ENCODE peak calls at places on chromosomes 3 and 15, in five cellular contexts. One of them, this sample, is unnamed.

GRCh38 chr15:78201281-78202190 is 32.8 kb downstream of the ACSBG1 start:
- DNase-seq in kidney: no peak
- DNase-seq in GM18507: no peak
- DNase-seq in iris pigment epithelial cell: no peak
- DNase-seq in CD8-positive, alpha-beta memory T cell: no peak
- DNase-seq in this sample: no peak

GRCh38 chr3:123546133-123546755 is 38.6 kb downstream of the HACD2 start:
- DNase-seq in iris pigment epithelial cell: peak; percentile 86
- DNase-seq in kidney: no peak
- DNase-seq in GM18507: no peak
- DNase-seq in CD8-positive, alpha-beta memory T cell: no peak
- DNase-seq in this sample: no peak

GRCh38 chr3:277873-278272 is 81.3 kb downstream of the CHL1 start:
- DNase-seq in kidney: no peak
- DNase-seq in CD8-positive, alpha-beta memory T cell: no peak
- DNase-seq in GM18507: no peak
- DNase-seq in iris pigment epithelial cell: no peak
- DNase-seq in this sample: no peak

GRCh38 chr3:60309539-60310268 is 941.5 kb downstream of the FHIT start:
- DNase-seq in GM18507: no peak
- DNase-seq in iris pigment epithelial cell: no peak
- DNase-seq in CD8-positive, alpha-beta memory T cell: no peak
- DNase-seq in kidney: no peak
- DNase-seq in this sample: no peak

GRCh38 chr3:128801779-128802369 is 75.9 kb downstream of the RAB7A start:
- DNase-seq in GM18507: no peak
- DNase-seq in iris pigment epithelial cell: no peak
- DNase-seq in kidney: no peak
- DNase-seq in CD8-positive, alpha-beta memory T cell: no peak
- DNase-seq in this sample: no peak

GRCh38 chr3:149585401-149585726 is 72.5 kb downstream of the WWTR1 start:
- DNase-seq in kidney: no peak
- DNase-seq in CD8-positive, alpha-beta memory T cell: no peak
- DNase-seq in iris pigment epithelial cell: peak; percentile 68
- DNase-seq in GM18507: no peak
- DNase-seq in this sample: no peak

GRCh38 chr3:105040026-105040622 is 326.6 kb upstream of the ALCAM start:
- DNase-seq in CD8-positive, alpha-beta memory T cell: no peak
- DNase-seq in kidney: no peak
- DNase-seq in iris pigment epithelial cell: peak; percentile 59
- DNase-seq in GM18507: no peak
- DNase-seq in this sample: no peak

GRCh38 chr15:57486807-57487206 is 104.9 kb upstream of the MYZAP start:
- DNase-seq in kidney: no peak
- DNase-seq in CD8-positive, alpha-beta memory T cell: no peak
- DNase-seq in GM18507: no peak
- DNase-seq in iris pigment epithelial cell: no peak
- DNase-seq in this sample: no peak

GRCh38 chr3:168714609-168715240 is 619.0 kb upstream of the GOLIM4 start:
- DNase-seq in iris pigment epithelial cell: no peak
- DNase-seq in GM18507: no peak
- DNase-seq in CD8-positive, alpha-beta memory T cell: no peak
- DNase-seq in kidney: no peak
- DNase-seq in this sample: peak; percentile 1

GRCh38 chr3:4492240-4493007 is 724 bp upstream of the ITPR1 start:
- DNase-seq in CD8-positive, alpha-beta memory T cell: peak; percentile 70
- DNase-seq in kidney: peak; percentile 84
- DNase-seq in iris pigment epithelial cell: peak; percentile 69
- DNase-seq in GM18507: no peak
- DNase-seq in this sample: peak; percentile 50

GRCh38 chr3:194169595-194169994 is 33.6 kb downstream of the HES1 start:
- DNase-seq in kidney: no peak
- DNase-seq in CD8-positive, alpha-beta memory T cell: no peak
- DNase-seq in GM18507: no peak
- DNase-seq in iris pigment epithelial cell: no peak
- DNase-seq in this sample: no peak

GRCh38 chr15:83206971-83207621 is 527 bp downstream of the HDGFL3 start:
- DNase-seq in iris pigment epithelial cell: peak; percentile 32
- DNase-seq in GM18507: no peak
- DNase-seq in CD8-positive, alpha-beta memory T cell: no peak
- DNase-seq in kidney: peak; percentile 83
- DNase-seq in this sample: peak; percentile 45

GRCh38 chr3:7760718-7761117 is 740.9 kb upstream of the LMCD1 start:
- DNase-seq in GM18507: no peak
- DNase-seq in CD8-positive, alpha-beta memory T cell: no peak
- DNase-seq in kidney: no peak
- DNase-seq in iris pigment epithelial cell: no peak
- DNase-seq in this sample: no peak

GRCh38 chr3:187507266-187507665 is 139.1 kb downstream of the RTP4 start:
- DNase-seq in GM18507: no peak
- DNase-seq in kidney: no peak
- DNase-seq in CD8-positive, alpha-beta memory T cell: no peak
- DNase-seq in iris pigment epithelial cell: no peak
- DNase-seq in this sample: no peak

GRCh38 chr3:130975251-130975650 is 51.4 kb downstream of the ASTE1 start:
- DNase-seq in CD8-positive, alpha-beta memory T cell: no peak
- DNase-seq in GM18507: no peak
- DNase-seq in iris pigment epithelial cell: no peak
- DNase-seq in kidney: no peak
- DNase-seq in this sample: no peak

GRCh38 chr3:138009476-138010272 is at the start of gene CLDN18:
- DNase-seq in CD8-positive, alpha-beta memory T cell: no peak
- DNase-seq in iris pigment epithelial cell: no peak
- DNase-seq in GM18507: no peak
- DNase-seq in kidney: no peak
- DNase-seq in this sample: no peak

GRCh38 chr3:69385033-69385722 is 710 bp downstream of the FRMD4B start:
- DNase-seq in kidney: no peak
- DNase-seq in CD8-positive, alpha-beta memory T cell: no peak
- DNase-seq in iris pigment epithelial cell: no peak
- DNase-seq in GM18507: no peak
- DNase-seq in this sample: no peak

GRCh38 chr3:100984257-100984772 is 8.9 kb downstream of the ABI3BP start:
- DNase-seq in kidney: no peak
- DNase-seq in GM18507: no peak
- DNase-seq in CD8-positive, alpha-beta memory T cell: no peak
- DNase-seq in iris pigment epithelial cell: no peak
- DNase-seq in this sample: no peak

GRCh38 chr3:195751584-195751983 is 30.8 kb downstream of the MUC20 start:
- DNase-seq in iris pigment epithelial cell: no peak
- DNase-seq in GM18507: no peak
- DNase-seq in CD8-positive, alpha-beta memory T cell: no peak
- DNase-seq in kidney: peak; percentile 12
- DNase-seq in this sample: no peak

GRCh38 chr3:135784557-135784956 is 181.0 kb upstream of the PPP2R3A start:
- DNase-seq in iris pigment epithelial cell: no peak
- DNase-seq in kidney: no peak
- DNase-seq in GM18507: peak; percentile 4
- DNase-seq in CD8-positive, alpha-beta memory T cell: no peak
- DNase-seq in this sample: no peak

GRCh38 chr3:24222165-24222805 is 272.4 kb downstream of the THRB start:
- DNase-seq in kidney: no peak
- DNase-seq in GM18507: no peak
- DNase-seq in iris pigment epithelial cell: no peak
- DNase-seq in CD8-positive, alpha-beta memory T cell: no peak
- DNase-seq in this sample: no peak

GRCh38 chr3:52704611-52705437 is 767 bp downstream of the GLT8D1 start:
- DNase-seq in iris pigment epithelial cell: peak; percentile 27
- DNase-seq in CD8-positive, alpha-beta memory T cell: no peak
- DNase-seq in GM18507: no peak
- DNase-seq in kidney: no peak
- DNase-seq in this sample: no peak

GRCh38 chr3:188929138-188929537 is 242.6 kb upstream of the TPRG1 start:
- DNase-seq in CD8-positive, alpha-beta memory T cell: no peak
- DNase-seq in GM18507: no peak
- DNase-seq in iris pigment epithelial cell: no peak
- DNase-seq in kidney: no peak
- DNase-seq in this sample: no peak

GRCh38 chr3:154122096-154122911 is 1.1 kb downstream of the ARHGEF26 start:
- DNase-seq in CD8-positive, alpha-beta memory T cell: no peak
- DNase-seq in kidney: peak; percentile 71
- DNase-seq in iris pigment epithelial cell: peak; percentile 7
- DNase-seq in GM18507: no peak
- DNase-seq in this sample: no peak

GRCh38 chr3:56053727-56054126 is 414.5 kb downstream of the ERC2 start:
- DNase-seq in iris pigment epithelial cell: no peak
- DNase-seq in GM18507: no peak
- DNase-seq in kidney: no peak
- DNase-seq in CD8-positive, alpha-beta memory T cell: no peak
- DNase-seq in this sample: no peak